ENCODE peak calls at places on chromosomes 7 and 10, in six cellular contexts. H is GM13976; L is body of pancreas; M is CD8-positive, alpha-beta T cell; Q is neural progenitor cell; T is lower lobe of right lung. S is an unnamed sample.

GRCh38 chr10:66180651-66181318 is 745.1 kb upstream of the LRRTM3 start:
- DNase-seq in M (no peak), L (peak; percentile 9), H (peak; percentile 54), Q (peak; percentile 66), T (no peak), S (no peak)

GRCh38 chr7:88927-89921 is 103.1 kb upstream of the FAM20C start:
- DNase-seq in T (no peak), L (peak; percentile 45), M (no peak), Q (no peak), H (peak; percentile 31), S (no peak)

GRCh38 chr7:124762611-124763143 is 2.9 kb downstream of the GPR37 start:
- DNase-seq in H (no peak), L (peak; percentile 78), M (no peak), Q (no peak), T (no peak), S (no peak)

GRCh38 chr10:78462728-78463228 is 429.1 kb downstream of the RPS24 start:
- DNase-seq in L (no peak), Q (no peak), H (no peak), M (peak; percentile 29), T (no peak), S (no peak)

GRCh38 chr7:26694156-26694555 is 170.2 kb downstream of the SKAP2 start:
- DNase-seq in M (no peak), H (no peak), L (no peak), Q (no peak), T (no peak), S (no peak)

GRCh38 chr7:99379043-99379577 is 4.6 kb downstream of the ARPC1B start:
- DNase-seq in T (peak; percentile 70), H (no peak), M (no peak), L (peak; percentile 28), Q (no peak), S (no peak)

GRCh38 chr10:102657451-102657850 is 13.2 kb downstream of the TRIM8 start:
- DNase-seq in M (no peak), T (no peak), L (no peak), H (no peak), Q (no peak), S (no peak)

GRCh38 chr10:69327463-69328345 is 49.4 kb downstream of the HK1 start:
- DNase-seq in Q (no peak), T (peak; percentile 86), M (peak; percentile 63), H (peak; percentile 59), L (peak; percentile 67), S (peak; percentile 43)

GRCh38 chr7:143397710-143398530 is 10.7 kb downstream of the EPHA1 start:
- DNase-seq in L (no peak), H (no peak), T (no peak), M (no peak), Q (no peak), S (no peak)

GRCh38 chr7:79787623-79788022 is 334.2 kb upstream of the MAGI2 start:
- DNase-seq in M (no peak), T (no peak), Q (no peak), L (no peak), H (no peak), S (no peak)

GRCh38 chr10:88523739-88524400 is 59.2 kb downstream of the RNLS start:
- DNase-seq in Q (no peak), L (no peak), M (no peak), T (no peak), H (no peak), S (no peak)

GRCh38 chr7:48424731-48425130 is 253.5 kb downstream of the ABCA13 start:
- DNase-seq in L (peak; percentile 6), T (no peak), H (peak; percentile 38), Q (peak; percentile 53), M (no peak), S (no peak)

DNA sequence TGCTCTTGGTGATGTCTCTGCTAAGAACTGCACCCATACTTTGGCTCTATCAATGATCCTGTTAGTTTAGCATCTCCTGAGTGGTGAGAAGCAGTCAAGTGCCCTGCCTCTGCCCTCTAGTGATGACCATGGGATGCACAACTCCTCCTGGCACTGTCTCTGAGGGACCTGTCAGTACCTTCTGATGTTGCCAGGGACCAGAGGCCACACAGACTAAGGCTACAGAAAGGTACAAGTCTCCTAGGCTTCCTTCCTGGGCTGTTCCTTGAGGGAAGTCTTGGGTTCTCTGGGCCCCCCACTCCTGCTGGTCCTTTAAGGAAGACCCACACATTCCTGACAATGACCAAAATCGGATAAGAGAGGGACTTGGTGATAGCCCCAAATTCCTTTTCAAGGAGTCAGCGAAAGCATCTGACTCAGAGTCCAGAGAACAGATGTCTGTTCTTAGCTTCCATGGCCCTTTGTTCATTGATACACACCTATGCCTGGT is 15.3 kb downstream of the NKX2-3 start:
- DNase-seq in Q (peak; percentile 36), T (no peak), H (peak; percentile 43), M (no peak), L (no peak), S (no peak)
- TF ChIP-seq CTCF in Q (peak; percentile 50), T (peak; percentile 18), H (no peak), M (no peak), L (peak; percentile 15), S (no peak)

DNA sequence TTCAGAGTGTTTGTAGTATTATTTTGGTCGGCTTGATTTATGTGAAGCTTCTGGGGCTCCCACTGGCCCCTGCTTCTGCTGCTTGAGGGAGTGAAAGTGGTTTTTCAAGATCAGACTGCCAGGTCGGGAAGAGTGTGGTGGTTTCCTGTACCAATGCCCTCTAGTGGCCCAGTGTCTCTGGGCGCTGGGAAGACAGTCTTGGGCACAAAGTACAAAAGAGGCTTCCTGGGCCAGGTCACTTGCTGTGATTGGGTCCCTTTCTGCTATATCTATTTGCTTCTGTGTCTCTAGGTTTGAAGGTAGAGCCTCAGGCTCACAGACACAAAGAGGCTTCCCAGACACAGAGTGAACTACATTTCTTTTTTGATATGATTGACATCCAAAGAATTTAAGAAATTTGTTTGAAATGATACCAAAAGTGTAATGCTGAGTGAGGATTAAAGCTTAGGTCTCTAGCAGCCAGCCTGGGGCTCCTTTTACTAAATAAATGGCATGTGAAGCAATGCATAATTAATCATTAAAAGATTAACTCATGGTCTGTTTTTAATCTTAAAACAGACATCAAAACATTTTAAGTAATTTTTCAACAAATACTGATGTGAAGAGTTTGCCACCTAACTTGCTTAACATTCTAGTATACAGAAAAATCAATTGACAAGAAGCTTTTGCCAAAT is 36.3 kb downstream of the ABCB1 start:
- DNase-seq in M (peak; percentile 59), H (peak; percentile 18), T (no peak), L (peak; percentile 60), Q (peak; percentile 60), S (no peak)
- TF ChIP-seq CTCF in M (peak; percentile 22), H (peak; percentile 24), T (peak; percentile 40), L (peak; percentile 43), Q (peak; percentile 65), S (peak; percentile 61)

GRCh38 chr7:51299391-51300133 is 17.0 kb downstream of the COBL start:
- DNase-seq in Q (no peak), L (no peak), M (no peak), T (no peak), H (no peak), S (no peak)

GRCh38 chr7:51301806-51302205 is 14.8 kb downstream of the COBL start:
- DNase-seq in Q (no peak), M (no peak), H (no peak), L (no peak), T (no peak), S (no peak)

GRCh38 chr7:51303142-51303525 is 13.5 kb downstream of the COBL start:
- DNase-seq in H (no peak), M (no peak), Q (no peak), L (no peak), T (no peak), S (no peak)

GRCh38 chr7:51298912-51299311 is 17.7 kb downstream of the COBL start:
- DNase-seq in Q (no peak), H (no peak), T (no peak), L (no peak), M (no peak), S (no peak)

GRCh38 chr7:51300762-51301674 is 15.6 kb downstream of the COBL start:
- DNase-seq in Q (no peak), H (no peak), M (no peak), T (no peak), L (no peak), S (no peak)
- TF ChIP-seq CTCF in Q (no peak), H (no peak), M (no peak), T (no peak), L (no peak), S (no peak)

DNA sequence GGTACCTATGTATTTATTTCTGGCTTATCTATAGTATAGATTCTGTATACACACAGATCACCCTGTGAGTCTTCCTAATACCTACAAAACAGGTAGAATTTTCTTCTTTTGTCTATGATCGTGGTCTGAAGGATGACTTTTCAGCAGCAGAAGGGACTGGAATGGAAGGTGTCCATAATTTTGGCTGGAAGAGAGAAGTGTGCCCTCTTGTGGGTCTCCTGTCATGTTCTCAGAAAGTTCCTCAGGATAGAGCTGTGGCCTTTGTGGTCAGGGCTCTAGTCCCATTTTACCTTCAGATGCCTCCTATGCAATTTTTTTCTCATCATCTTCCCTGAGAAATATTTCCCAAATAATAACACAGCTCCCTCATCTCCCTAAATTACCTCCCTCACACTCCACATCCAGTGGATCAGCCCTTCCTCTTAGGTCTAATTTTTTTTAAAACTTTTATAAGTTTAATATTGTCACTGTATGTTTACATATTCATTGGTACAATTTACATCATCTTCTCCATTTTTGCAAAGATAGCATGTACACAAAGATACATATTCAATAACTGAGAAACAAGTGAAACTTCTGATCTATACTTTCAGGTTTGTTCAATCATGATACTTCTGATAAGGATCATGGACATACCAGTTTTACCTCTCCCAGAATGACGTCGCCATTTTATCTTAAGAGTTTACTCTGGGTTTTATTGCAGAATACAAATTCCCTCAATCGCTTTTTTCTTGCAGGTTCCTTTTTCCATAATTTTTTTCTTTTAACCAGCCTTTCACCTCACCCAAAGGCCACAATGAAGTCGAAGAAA is 112.7 kb downstream of the REEP3 start:
- DNase-seq in T (no peak), Q (peak; percentile 28), H (no peak), M (no peak), L (peak; percentile 36), S (no peak)
- TF ChIP-seq CTCF in T (peak; percentile 33), Q (peak; percentile 46), H (peak; percentile 18), M (no peak), L (peak; percentile 29), S (no peak)

GRCh38 chr10:80924063-80924952 is 386.6 kb downstream of the SH2D4B start:
- DNase-seq in T (no peak), L (peak; percentile 64), M (no peak), Q (peak; percentile 78), H (no peak), S (no peak)
- TF ChIP-seq CTCF in T (peak; percentile 67), L (peak; percentile 64), M (no peak), Q (peak; percentile 86), H (peak; percentile 60), S (peak; percentile 30)

DNA sequence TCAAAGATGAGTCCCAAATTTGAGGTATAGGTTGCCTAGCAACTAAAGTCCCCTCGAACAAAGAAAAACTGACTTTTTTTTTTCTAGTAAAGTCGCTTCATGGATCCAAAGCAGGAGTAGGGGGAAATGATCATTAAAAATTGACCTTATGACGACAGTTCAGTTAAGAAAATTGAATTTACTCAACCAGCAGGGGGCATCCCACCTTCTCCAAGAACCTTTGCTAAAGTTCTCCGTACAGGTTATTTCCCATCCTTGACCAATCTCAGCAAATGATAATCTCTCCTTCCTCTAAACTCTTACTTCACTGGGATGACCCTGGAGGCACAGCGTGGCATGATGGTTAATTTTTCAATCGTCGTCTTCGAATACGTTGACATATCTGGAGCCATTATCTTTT is 228.3 kb downstream of the CALN1 start:
- DNase-seq in Q (peak; percentile 56), M (no peak), H (no peak), L (no peak), T (no peak), S (no peak)
- TF ChIP-seq CTCF in Q (peak; percentile 63), M (no peak), H (no peak), L (no peak), T (peak; percentile 15), S (no peak)